ENCODE peak calls at places on chromosomes 11 and 22, in eight cellular contexts. P is stomach, U is A549, R is esophagus muscularis mucosa, W is ovary, T is transverse colon, O is sigmoid colon, B is suprapubic skin. F is an unnamed sample.

GRCh38 chr11:59556883-59557205 is 45.5 kb downstream of the OR4D9 start:
- DNase-seq in B (no peak), O (no peak), U (no peak), R (no peak), W (no peak), T (no peak), P (no peak), F (no peak)

GRCh38 chr11:56089697-56090096 is 3.4 kb upstream of the OR8I2 start:
- DNase-seq in P (no peak), W (no peak), U (no peak), R (no peak), T (no peak), B (no peak), O (no peak), F (no peak)

GRCh38 chr11:124081496-124081895 is 33.8 kb upstream of the VWA5A start:
- DNase-seq in R (no peak), W (no peak), O (no peak), U (no peak), P (no peak), T (no peak), B (no peak), F (no peak)

GRCh38 chr11:47177229-47177845 is 658 bp upstream of the ARFGAP2 start:
- DNase-seq in R (peak), O (peak), U (peak), B (no peak), T (peak), P (peak), W (no peak), F (peak)

GRCh38 chr11:27471067-27471587 is 1.5 kb downstream of the LGR4 start:
- DNase-seq in R (no peak), P (no peak), B (no peak), T (peak), U (no peak), W (no peak), O (no peak), F (no peak)

GRCh38 chr11:92180664-92181251 is 43.9 kb upstream of the FAT3 start:
- DNase-seq in O (no peak), P (no peak), W (no peak), T (no peak), U (no peak), R (no peak), B (no peak), F (no peak)

GRCh38 chr22:23357028-23357427 is 176.7 kb downstream of the BCR start:
- DNase-seq in B (no peak), U (no peak), R (peak), W (no peak), P (no peak), O (no peak), T (no peak), F (no peak)

GRCh38 chr11:101912823-101913284 is 2.0 kb upstream of the CEP126 start:
- DNase-seq in U (no peak), O (no peak), R (no peak), T (no peak), B (no peak), W (no peak), P (no peak), F (no peak)

GRCh38 chr11:28133146-28133545 is 25.0 kb downstream of the METTL15 start:
- DNase-seq in O (no peak), W (no peak), P (no peak), T (no peak), R (no peak), B (no peak), U (no peak), F (no peak)

GRCh38 chr22:24521791-24522245 is 26.7 kb downstream of the UPB1 start:
- DNase-seq in B (no peak), R (no peak), W (no peak), U (peak), T (peak), P (peak), O (no peak), F (no peak)

GRCh38 chr11:126700773-126701554 is 299.6 kb downstream of the KIRREL3 start:
- DNase-seq in O (no peak), U (no peak), T (no peak), R (no peak), P (no peak), B (no peak), W (no peak), F (no peak)

GRCh38 chr11:1827095-1827797 is 7.5 kb upstream of the SYT8 start:
- DNase-seq in W (peak), R (no peak), T (peak), P (peak), U (peak), B (no peak), O (peak), F (peak)

GRCh38 chr22:24772493-24773220 is 1.9 kb downstream of the PIWIL3 start:
- DNase-seq in U (peak), B (no peak), T (no peak), R (no peak), P (no peak), W (no peak), O (no peak), F (no peak)

GRCh38 chr11:132901638-132902610 is 630.4 kb downstream of the OPCML start:
- DNase-seq in B (no peak), O (no peak), U (no peak), W (no peak), T (no peak), R (no peak), P (no peak), F (no peak)

GRCh38 chr11:1401656-1402221 is 12.0 kb downstream of the BRSK2 start:
- DNase-seq in O (no peak), B (no peak), T (peak), R (no peak), U (no peak), W (peak), P (peak), F (peak)

GRCh38 chr11:64754124-64754918 is 5.5 kb downstream of the PYGM start:
- DNase-seq in R (no peak), B (no peak), O (peak), W (no peak), T (no peak), U (no peak), P (no peak), F (no peak)

GRCh38 chr11:68753300-68753699 is 2.0 kb upstream of the TESMIN start:
- DNase-seq in U (no peak), R (no peak), B (no peak), O (no peak), P (no peak), W (no peak), T (no peak), F (no peak)

GRCh38 chr22:29641781-29642355 is 38.4 kb downstream of the NF2 start:
- DNase-seq in B (no peak), O (no peak), W (no peak), P (no peak), T (no peak), U (no peak), R (no peak), F (no peak)

GRCh38 chr11:65651589-65652510 is 10.9 kb downstream of the RELA start:
- DNase-seq in T (peak), R (no peak), O (peak), U (no peak), B (peak), W (peak), P (peak), F (no peak)

GRCh38 chr11:17489729-17490128 is 13.1 kb upstream of the ABCC8 start:
- DNase-seq in R (no peak), T (no peak), B (no peak), U (no peak), W (no peak), P (no peak), O (no peak), F (no peak)

GRCh38 chr11:95363710-95364109 is 132.7 kb upstream of the SESN3 start:
- DNase-seq in U (no peak), P (no peak), W (no peak), O (no peak), B (no peak), R (no peak), T (no peak), F (no peak)

GRCh38 chr22:37740455-37741311 is 43.8 kb downstream of the TRIOBP start:
- DNase-seq in T (no peak), U (no peak), R (no peak), P (no peak), O (no peak), B (no peak), W (peak), F (no peak)

GRCh38 chr11:122199661-122200060 is 83.6 kb upstream of the BLID start:
- DNase-seq in W (no peak), B (no peak), O (no peak), T (no peak), R (no peak), P (no peak), U (no peak), F (no peak)

GRCh38 chr22:26825960-26826359 is 168.6 kb downstream of the MIAT start:
- DNase-seq in O (no peak), U (no peak), P (no peak), B (no peak), W (no peak), R (no peak), T (no peak), F (no peak)

GRCh38 chr11:5626191-5626590 is 1.4 kb downstream of the TRIM34 start:
- DNase-seq in O (no peak), U (no peak), R (no peak), P (no peak), T (no peak), W (no peak), B (no peak), F (no peak)

GRCh38 chr11:78101073-78101472 is 21.4 kb upstream of the NDUFC2 start:
- DNase-seq in W (no peak), P (no peak), U (no peak), O (no peak), B (no peak), R (no peak), T (no peak), F (no peak)

GRCh38 chr11:102730036-102730815 is 5.5 kb upstream of the MMP8 start:
- DNase-seq in U (no peak), O (no peak), B (no peak), T (no peak), P (no peak), W (no peak), R (no peak), F (no peak)

GRCh38 chr11:70170596-70171210 is 32.4 kb upstream of the FADD start:
- DNase-seq in B (no peak), W (no peak), O (no peak), P (no peak), R (no peak), U (no peak), T (no peak), F (no peak)

GRCh38 chr22:38823076-38823475 is 20.8 kb downstream of the NPTXR start:
- DNase-seq in P (no peak), O (peak), T (no peak), U (no peak), W (no peak), R (no peak), B (no peak), F (no peak)

GRCh38 chr22:46121523-46122287 is 28.6 kb upstream of the PPARA start:
- DNase-seq in B (no peak), O (no peak), P (no peak), W (peak), T (no peak), R (no peak), U (no peak), F (no peak)

GRCh38 chr22:17920145-17920605 is 104.2 kb downstream of the MICAL3 start:
- DNase-seq in T (peak), O (no peak), P (peak), W (peak), B (no peak), U (no peak), R (no peak), F (no peak)

GRCh38 chr11:31412946-31413345 is 43.3 kb downstream of the DNAJC24 start:
- DNase-seq in B (no peak), P (no peak), W (no peak), O (no peak), T (no peak), R (no peak), U (no peak), F (no peak)
- TF ChIP-seq EP300 in B (no peak), P (no peak), W (no peak), O (no peak), T (no peak), R (no peak), U (no peak), F (no peak)

GRCh38 chr11:111811445-111811844 is 45.3 kb upstream of the PPP2R1B start:
- DNase-seq in T (no peak), O (no peak), R (no peak), W (no peak), P (no peak), B (no peak), U (no peak), F (no peak)

GRCh38 chr11:111814567-111814966 is 48.4 kb upstream of the PPP2R1B start:
- DNase-seq in P (no peak), R (no peak), O (no peak), T (no peak), W (no peak), U (no peak), B (no peak), F (no peak)

GRCh38 chr11:111814106-111814505 is 47.9 kb upstream of the PPP2R1B start:
- DNase-seq in P (no peak), B (no peak), U (no peak), O (no peak), T (no peak), W (no peak), R (no peak), F (no peak)

GRCh38 chr11:111815489-111815888 is 49.3 kb upstream of the PPP2R1B start:
- DNase-seq in P (no peak), W (no peak), T (no peak), U (no peak), R (no peak), O (no peak), B (no peak), F (no peak)

DNA sequence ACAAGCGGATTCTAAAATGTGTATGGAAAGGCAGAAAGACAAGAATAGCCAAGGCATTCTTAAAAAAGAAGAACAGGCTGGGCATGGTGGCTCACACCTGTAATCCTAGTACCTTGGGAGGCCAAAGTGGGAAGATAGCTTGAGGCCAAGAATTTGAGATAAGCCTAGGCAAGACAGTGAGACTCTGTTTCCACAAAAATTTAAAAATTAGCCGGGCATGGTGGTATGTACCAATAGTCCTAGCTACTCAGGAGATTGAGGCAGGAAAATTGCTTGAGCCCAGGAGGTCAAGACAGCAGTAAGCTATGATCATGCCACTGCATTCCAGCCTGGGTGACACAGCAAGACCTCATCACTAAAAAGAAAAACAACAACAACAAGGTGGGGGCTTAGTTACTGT is 46.0 kb upstream of the PPP2R1B start:
- DNase-seq in B (no peak), W (no peak), T (no peak), U (no peak), P (no peak), O (no peak), R (no peak), F (no peak)
- TF ChIP-seq EP300 in B (no peak), W (no peak), T (no peak), U (no peak), P (no peak), O (no peak), R (no peak), F (no peak)

DNA sequence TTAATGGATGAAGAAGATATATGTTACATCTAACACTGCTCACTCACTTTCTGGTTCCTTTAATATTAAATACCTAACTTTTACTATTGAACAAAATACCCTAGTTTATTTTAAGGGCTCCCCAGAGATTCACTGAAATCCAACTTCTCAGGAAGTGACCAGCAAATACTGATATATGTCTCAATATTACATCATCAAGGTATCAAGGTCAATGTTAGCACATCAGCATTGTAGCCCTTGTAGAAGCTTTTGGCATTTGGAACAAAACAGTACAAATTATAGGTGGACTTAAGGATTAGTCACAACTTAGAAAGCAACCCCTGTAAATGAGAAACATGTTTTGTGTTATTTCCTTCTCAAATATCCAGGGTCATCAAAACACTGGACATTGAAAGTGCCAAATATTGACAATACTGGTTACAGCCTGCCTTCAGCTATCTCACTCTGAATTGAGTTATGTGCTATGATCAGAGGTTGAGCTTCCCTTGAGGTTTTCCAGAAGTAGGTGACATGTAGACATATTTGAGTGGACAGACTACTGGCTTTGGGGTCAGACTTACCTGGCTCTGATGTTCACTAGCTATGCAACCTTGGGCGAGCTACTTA is 1.9 kb upstream of the ATL3 start:
- DNase-seq in P (no peak), O (no peak), W (no peak), U (no peak), T (no peak), B (no peak), R (no peak), F (no peak)
- TF ChIP-seq EP300 in P (no peak), O (no peak), W (no peak), U (no peak), T (no peak), B (no peak), R (no peak), F (no peak)

GRCh38 chr22:30943368-30943767 is 25.2 kb downstream of the MORC2 start:
- DNase-seq in W (no peak), B (no peak), P (no peak), O (no peak), R (no peak), T (no peak), U (no peak), F (no peak)
- TF ChIP-seq EP300 in W (no peak), B (no peak), P (no peak), O (no peak), R (no peak), T (no peak), U (no peak), F (no peak)

GRCh38 chr11:76233936-76234703 is 27.8 kb upstream of the WNT11 start:
- DNase-seq in U (no peak), O (peak), T (peak), W (peak), R (no peak), P (no peak), B (peak), F (peak)

GRCh38 chr11:76233196-76233921 is 27.1 kb upstream of the WNT11 start:
- DNase-seq in P (no peak), R (no peak), O (no peak), W (no peak), T (no peak), U (no peak), B (no peak), F (no peak)

GRCh38 chr11:76235233-76236091 is 29.2 kb upstream of the WNT11 start:
- DNase-seq in T (peak), O (peak), B (peak), W (peak), R (peak), U (peak), P (peak), F (peak)

GRCh38 chr11:76236092-76237026 is 30.1 kb upstream of the WNT11 start:
- DNase-seq in P (peak), R (no peak), W (no peak), B (peak), O (peak), U (peak), T (peak), F (no peak)

DNA sequence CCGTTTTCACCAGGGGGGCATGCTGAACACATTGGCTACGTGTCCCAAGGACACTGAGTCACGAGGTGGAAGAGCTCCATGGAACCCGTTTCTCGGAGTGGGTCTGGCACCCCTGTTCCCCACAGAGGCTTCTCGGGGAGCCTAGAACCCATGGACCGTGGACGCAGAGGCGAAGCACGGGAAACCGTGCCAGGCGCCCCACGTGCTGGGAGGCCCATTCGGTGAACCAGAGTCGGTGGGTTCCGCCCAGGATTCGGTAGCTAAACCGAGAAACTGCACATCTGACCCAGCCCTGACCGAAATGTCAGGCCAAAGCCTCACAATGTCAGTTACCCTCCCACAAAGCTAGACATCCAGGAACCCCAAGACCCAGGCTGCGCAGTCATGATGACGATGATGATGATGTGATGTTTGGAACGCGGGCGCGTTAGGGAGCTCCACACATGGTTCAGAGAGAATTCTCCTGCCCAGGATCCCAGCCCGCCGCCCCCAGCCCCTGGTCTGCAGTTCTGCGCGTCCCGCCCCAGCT is 28.5 kb upstream of the WNT11 start:
- DNase-seq in W (peak), U (peak), O (peak), B (no peak), P (peak), R (no peak), T (no peak), F (peak)
- TF ChIP-seq EP300 in W (no peak), U (no peak), O (no peak), B (no peak), P (no peak), R (no peak), T (no peak), F (no peak)